ENCODE peak calls at places on chromosomes 4 and X, in four cellular contexts. One of them, this sample, is unnamed.

GRCh38 chr4:146647615-146648383 is 9.1 kb downstream of the POU4F2 start:
- DNase-seq in HepG2: no peak
- DNase-seq in GM12878: no peak
- DNase-seq in HCT116: no peak
- DNase-seq in this sample: no peak

GRCh38 chr4:71470547-71470946 is 131.7 kb downstream of the SLC4A4 start:
- DNase-seq in HepG2: no peak
- DNase-seq in GM12878: no peak
- DNase-seq in HCT116: no peak
- DNase-seq in this sample: no peak

GRCh38 chr4:100981447-100982204 is 365.7 kb downstream of the PPP3CA start:
- DNase-seq in HepG2: no peak
- DNase-seq in GM12878: no peak
- DNase-seq in HCT116: no peak
- DNase-seq in this sample: no peak

GRCh38 chrX:18360867-18361266 is 6.4 kb upstream of the SCML2 start:
- DNase-seq in HepG2: no peak
- DNase-seq in GM12878: no peak
- DNase-seq in HCT116: no peak
- DNase-seq in this sample: no peak

GRCh38 chr4:66564901-66565648 is 894.8 kb upstream of the EPHA5 start:
- DNase-seq in HepG2: no peak
- DNase-seq in GM12878: no peak
- DNase-seq in HCT116: no peak
- DNase-seq in this sample: no peak

GRCh38 chr4:53563824-53564223 is 27.5 kb downstream of the LNX1 start:
- DNase-seq in HepG2: no peak
- DNase-seq in GM12878: peak
- DNase-seq in HCT116: no peak
- DNase-seq in this sample: no peak

GRCh38 chrX:11064851-11065600 is 46.1 kb upstream of the HCCS start:
- DNase-seq in HepG2: no peak
- DNase-seq in GM12878: no peak
- DNase-seq in HCT116: no peak
- DNase-seq in this sample: no peak

GRCh38 chr4:149897784-149898183 is 82.1 kb upstream of the IQCM start:
- DNase-seq in HepG2: no peak
- DNase-seq in GM12878: no peak
- DNase-seq in HCT116: peak
- DNase-seq in this sample: no peak

GRCh38 chr4:1298461-1298860 is 8.8 kb downstream of the MAEA start:
- DNase-seq in HepG2: no peak
- DNase-seq in GM12878: no peak
- DNase-seq in HCT116: no peak
- DNase-seq in this sample: no peak

GRCh38 chrX:120781416-120781815 is 94.2 kb downstream of the CT47B1 start:
- DNase-seq in HepG2: no peak
- DNase-seq in GM12878: no peak
- DNase-seq in HCT116: no peak
- DNase-seq in this sample: no peak

GRCh38 chr4:165332502-165332901 is 5.0 kb downstream of the MSMO1 start:
- DNase-seq in HepG2: no peak
- DNase-seq in GM12878: no peak
- DNase-seq in HCT116: no peak
- DNase-seq in this sample: no peak

GRCh38 chrX:78124304-78124703 is 15.1 kb downstream of the TAF9B start:
- DNase-seq in HepG2: no peak
- DNase-seq in GM12878: no peak
- DNase-seq in HCT116: no peak
- DNase-seq in this sample: no peak

GRCh38 chrX:129653985-129654651 is 638 bp downstream of the APLN start:
- DNase-seq in HepG2: no peak
- DNase-seq in GM12878: no peak
- DNase-seq in HCT116: no peak
- DNase-seq in this sample: no peak

GRCh38 chrX:41720125-41720780 is 3.7 kb upstream of the GPR82 start:
- DNase-seq in HepG2: no peak
- DNase-seq in GM12878: peak
- DNase-seq in HCT116: no peak
- DNase-seq in this sample: peak

GRCh38 chrX:139875831-139876230 is 57.0 kb downstream of the ATP11C start:
- DNase-seq in HepG2: no peak
- DNase-seq in GM12878: no peak
- DNase-seq in HCT116: no peak
- DNase-seq in this sample: no peak

GRCh38 chrX:153642313-153642654 is 4.7 kb upstream of the DUSP9 start:
- DNase-seq in HepG2: no peak
- DNase-seq in GM12878: no peak
- DNase-seq in HCT116: no peak
- DNase-seq in this sample: no peak

GRCh38 chrX:110022555-110023448 is 19.9 kb downstream of the TMEM164 start:
- DNase-seq in HepG2: no peak
- DNase-seq in GM12878: no peak
- DNase-seq in HCT116: no peak
- DNase-seq in this sample: no peak

GRCh38 chr4:107050525-107051135 is 14.5 kb upstream of the DKK2 start:
- DNase-seq in HepG2: peak
- DNase-seq in GM12878: no peak
- DNase-seq in HCT116: peak
- DNase-seq in this sample: no peak

GRCh38 chr4:119872344-119873031 is 194.2 kb downstream of the MAD2L1 start:
- DNase-seq in HepG2: no peak
- DNase-seq in GM12878: no peak
- DNase-seq in HCT116: no peak
- DNase-seq in this sample: no peak

GRCh38 chr4:139720806-139721205 is 55.2 kb downstream of the MGST2 start:
- DNase-seq in HepG2: no peak
- DNase-seq in GM12878: no peak
- DNase-seq in HCT116: no peak
- DNase-seq in this sample: no peak

GRCh38 chr4:48968814-48969213 is 17.3 kb upstream of the CWH43 start:
- DNase-seq in HepG2: no peak
- DNase-seq in GM12878: no peak
- DNase-seq in HCT116: no peak
- DNase-seq in this sample: no peak

GRCh38 chrX:100645106-100645505 is 1.1 kb downstream of the SRPX2 start:
- DNase-seq in HepG2: no peak
- DNase-seq in GM12878: no peak
- DNase-seq in HCT116: no peak
- DNase-seq in this sample: no peak

GRCh38 chr4:152937535-152938236 is 1.6 kb downstream of the FHDC1 start:
- DNase-seq in HepG2: no peak
- DNase-seq in GM12878: no peak
- DNase-seq in HCT116: no peak
- DNase-seq in this sample: peak

GRCh38 chr4:154626793-154627484 is 14.5 kb upstream of the FGG start:
- DNase-seq in HepG2: peak
- DNase-seq in GM12878: no peak
- DNase-seq in HCT116: peak
- DNase-seq in this sample: peak

GRCh38 chrX:128807367-128807766 is 715.9 kb downstream of the SMARCA1 start:
- DNase-seq in HepG2: no peak
- DNase-seq in GM12878: no peak
- DNase-seq in HCT116: no peak
- DNase-seq in this sample: peak

GRCh38 chr4:112836895-112837294 is 200.0 kb downstream of the LARP7 start:
- DNase-seq in HepG2: no peak
- DNase-seq in GM12878: no peak
- DNase-seq in HCT116: no peak
- DNase-seq in this sample: no peak

GRCh38 chr4:186216465-186217024 is 10.8 kb upstream of the KLKB1 start:
- DNase-seq in HepG2: no peak
- DNase-seq in GM12878: no peak
- DNase-seq in HCT116: no peak
- DNase-seq in this sample: no peak

GRCh38 chrX:119399772-119400101 is 601 bp downstream of the SLC25A43 start:
- DNase-seq in HepG2: no peak
- DNase-seq in GM12878: no peak
- DNase-seq in HCT116: no peak
- DNase-seq in this sample: no peak

GRCh38 chr4:153153339-153153851 is 50.8 kb upstream of the TRIM2 start:
- DNase-seq in HepG2: no peak
- DNase-seq in GM12878: no peak
- DNase-seq in HCT116: no peak
- DNase-seq in this sample: no peak

GRCh38 chr4:128347175-128347868 is 59.7 kb upstream of the PGRMC2 start:
- DNase-seq in HepG2: no peak
- DNase-seq in GM12878: no peak
- DNase-seq in HCT116: no peak
- DNase-seq in this sample: peak

GRCh38 chr4:166458756-166459155 is 585.7 kb downstream of the TLL1 start:
- DNase-seq in HepG2: no peak
- DNase-seq in GM12878: no peak
- DNase-seq in HCT116: no peak
- DNase-seq in this sample: no peak

DNA sequence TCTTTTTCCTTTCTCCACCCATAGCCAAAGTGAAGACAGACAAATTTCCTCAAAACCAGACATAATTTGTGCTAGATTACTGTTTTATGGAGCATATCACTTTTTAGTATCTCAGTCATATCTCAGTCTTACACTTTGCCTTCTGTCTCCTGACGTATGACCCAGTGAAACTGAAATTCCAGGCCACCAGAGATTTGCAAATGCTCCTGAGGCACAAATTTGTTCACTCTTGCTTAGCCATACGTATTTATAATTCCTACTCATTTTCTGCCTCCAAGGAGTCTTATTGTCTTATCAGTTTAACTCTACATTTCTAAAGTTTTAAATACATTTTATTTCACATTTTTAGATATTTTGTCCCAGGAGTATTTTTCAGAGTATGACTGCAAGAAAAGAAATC is 10.0 kb downstream of the TMEM156 start:
- DNase-seq in HepG2: no peak
- DNase-seq in GM12878: no peak
- DNase-seq in HCT116: no peak
- DNase-seq in this sample: no peak
- TF ChIP-seq SP1 in HepG2: no peak
- TF ChIP-seq SP1 in GM12878: no peak
- TF ChIP-seq SP1 in HCT116: no peak
- TF ChIP-seq SP1 in this sample: no peak

GRCh38 chr4:92455956-92456355 is 152.2 kb downstream of the GRID2 start:
- DNase-seq in HepG2: no peak
- DNase-seq in GM12878: no peak
- DNase-seq in HCT116: no peak
- DNase-seq in this sample: no peak

GRCh38 chr4:92461732-92462131 is 158.0 kb downstream of the GRID2 start:
- DNase-seq in HepG2: no peak
- DNase-seq in GM12878: no peak
- DNase-seq in HCT116: no peak
- DNase-seq in this sample: no peak
- TF ChIP-seq REST in HepG2: no peak
- TF ChIP-seq REST in GM12878: no peak
- TF ChIP-seq REST in HCT116: no peak
- TF ChIP-seq REST in this sample: no peak

GRCh38 chr4:169458575-169458974 is 153.8 kb downstream of the NEK1 start:
- DNase-seq in HepG2: no peak
- DNase-seq in GM12878: no peak
- DNase-seq in HCT116: no peak
- DNase-seq in this sample: no peak
- TF ChIP-seq SP1 in HepG2: no peak
- TF ChIP-seq SP1 in GM12878: no peak
- TF ChIP-seq SP1 in HCT116: no peak
- TF ChIP-seq SP1 in this sample: no peak

DNA sequence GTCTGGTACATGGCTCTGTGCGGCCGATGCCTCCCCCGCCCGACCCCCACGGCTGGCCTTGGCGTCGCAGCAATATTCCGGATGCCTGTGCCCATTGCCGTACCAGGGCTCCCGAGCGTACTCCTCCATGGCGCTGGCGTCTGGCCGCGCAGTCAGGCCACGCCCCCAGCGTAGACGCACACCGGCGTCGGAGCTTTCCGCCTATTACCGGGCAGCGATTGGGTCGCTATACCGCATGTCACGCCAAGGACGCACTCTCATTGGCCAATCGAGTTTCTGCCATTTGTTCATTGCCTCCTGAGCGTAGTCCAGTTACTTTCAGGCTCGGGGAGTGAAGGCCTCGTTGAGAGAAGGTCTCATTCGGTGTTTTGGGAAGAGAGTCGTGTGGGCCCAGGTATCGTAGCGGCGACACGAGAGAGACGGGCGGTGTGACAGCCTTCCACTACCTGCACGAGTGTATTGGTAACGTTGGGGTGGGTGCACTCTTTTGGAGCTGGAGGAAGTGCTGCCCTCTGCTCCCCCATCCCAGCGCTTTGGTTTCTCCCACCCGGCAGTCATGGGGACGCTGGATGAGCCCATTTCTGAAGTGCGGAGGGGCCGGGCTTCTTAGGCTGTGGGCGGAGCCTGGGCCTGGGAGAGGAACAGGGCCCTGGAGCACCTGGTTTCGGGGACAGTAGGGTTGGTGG is at the start of the genes PQBP1 and TIMM17B:
- DNase-seq in HepG2: peak
- DNase-seq in GM12878: peak
- DNase-seq in HCT116: peak
- DNase-seq in this sample: peak
- TF ChIP-seq REST in HepG2: no peak
- TF ChIP-seq REST in GM12878: no peak
- TF ChIP-seq REST in HCT116: no peak
- TF ChIP-seq REST in this sample: no peak

GRCh38 chr4:56728512-56728911 is 47.4 kb upstream of the HOPX start:
- DNase-seq in HepG2: no peak
- DNase-seq in GM12878: no peak
- DNase-seq in HCT116: no peak
- DNase-seq in this sample: peak
- TF ChIP-seq SP1 in HepG2: no peak
- TF ChIP-seq SP1 in GM12878: no peak
- TF ChIP-seq SP1 in HCT116: no peak
- TF ChIP-seq SP1 in this sample: no peak

DNA sequence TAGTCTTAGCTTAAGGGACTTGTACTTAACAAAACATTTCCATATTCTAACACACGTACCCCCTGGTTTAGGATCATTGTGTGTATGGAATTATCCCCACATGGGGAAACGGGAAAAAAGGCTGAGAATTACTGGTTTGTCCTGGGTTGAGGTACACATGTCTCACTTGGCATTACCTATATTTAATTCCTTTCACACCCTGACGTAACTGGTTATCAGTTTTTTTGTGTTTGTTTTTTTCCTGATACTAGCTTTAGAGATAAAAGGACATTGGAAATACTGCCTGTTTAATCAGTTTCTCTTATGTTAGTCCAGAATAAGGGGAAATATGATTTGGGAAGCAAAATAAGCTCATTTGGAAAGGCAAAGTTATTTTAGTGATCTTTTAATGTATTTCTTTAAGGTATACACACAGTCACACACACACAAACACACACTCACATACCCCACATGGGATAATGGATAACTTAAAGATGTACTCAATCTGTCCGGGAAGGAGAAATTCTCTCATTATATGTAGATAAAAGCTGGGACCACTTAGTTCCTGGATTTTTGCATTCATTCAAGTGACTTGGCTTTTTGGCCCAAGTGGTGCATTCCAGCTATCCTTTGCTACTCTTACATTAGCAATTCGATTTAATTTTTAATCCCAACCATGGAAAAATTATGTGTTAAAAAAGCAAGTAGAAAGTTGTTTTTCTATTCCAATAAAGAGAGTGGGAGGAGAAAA is 13.0 kb downstream of the SEPTIN11 start:
- DNase-seq in HepG2: no peak
- DNase-seq in GM12878: no peak
- DNase-seq in HCT116: no peak
- DNase-seq in this sample: no peak
- TF ChIP-seq REST in HepG2: no peak
- TF ChIP-seq REST in GM12878: no peak
- TF ChIP-seq REST in HCT116: no peak
- TF ChIP-seq REST in this sample: no peak

This sample was measured in K562.